ENCODE peak calls at places on chromosomes 3 and 15, in five cellular contexts. J, H, Z, X and M are unnamed samples. For H3K4me1, the result is how much of the 10 kb centered on the place peaks cover.

GRCh38 chr3:123678108-123678511 is 93.3 kb upstream of the HACD2 start:
- DNase-seq in J (no peak), H (peak), Z (no peak), X (peak), M (no peak)

GRCh38 chr3:67998222-67998760 is 343.9 kb upstream of the SUCLG2 start:
- DNase-seq in J (no peak), H (no peak), Z (no peak), X (no peak), M (no peak)

GRCh38 chr15:85545757-85546156 is 165.4 kb downstream of the AKAP13 start:
- DNase-seq in J (no peak), H (no peak), Z (no peak), X (no peak), M (no peak)

GRCh38 chr15:31483053-31483923 is 156.7 kb downstream of the KLF13 start:
- DNase-seq in J (no peak), H (no peak), Z (no peak), X (peak), M (no peak)

GRCh38 chr3:101851072-101851471 is 1.8 kb downstream of the NFKBIZ start:
- DNase-seq in J (no peak), H (no peak), Z (no peak), X (no peak), M (no peak)

GRCh38 chr3:30696403-30696819 is 90.0 kb downstream of the TGFBR2 start:
- DNase-seq in J (no peak), H (no peak), Z (no peak), X (no peak), M (no peak)

GRCh38 chr15:95210436-95210981 is 979.1 kb downstream of the MCTP2 start:
- DNase-seq in J (no peak), H (no peak), Z (no peak), X (no peak), M (no peak)

GRCh38 chr15:87940763-87941162 is 315.8 kb downstream of the NTRK3 start:
- DNase-seq in J (no peak), H (no peak), Z (no peak), X (no peak), M (no peak)

GRCh38 chr3:12663311-12663935 is 494 bp downstream of the RAF1 start:
- DNase-seq in J (peak), H (peak), Z (peak), X (peak), M (no peak)

GRCh38 chr15:64443747-64444621 is 16.4 kb upstream of the ZNF609 start:
- DNase-seq in J (peak), H (peak), Z (no peak), X (peak), M (no peak)

GRCh38 chr15:94526071-94526689 is 294.8 kb downstream of the MCTP2 start:
- DNase-seq in J (no peak), H (no peak), Z (no peak), X (no peak), M (no peak)

GRCh38 chr3:184581331-184582210 is 20.0 kb downstream of the EPHB3 start:
- DNase-seq in J (no peak), H (no peak), Z (peak), X (no peak), M (no peak)

GRCh38 chr15:74132681-74133070 is 2.3 kb downstream of the ISLR2 start:
- DNase-seq in J (no peak), H (no peak), Z (no peak), X (no peak), M (no peak)

GRCh38 chr15:88091444-88092016 is 165.0 kb downstream of the NTRK3 start:
- DNase-seq in J (no peak), H (no peak), Z (no peak), X (no peak), M (no peak)

GRCh38 chr3:124565013-124565412 is 165.2 kb upstream of the UMPS start:
- DNase-seq in J (peak), H (peak), Z (no peak), X (peak), M (no peak)

GRCh38 chr15:77769700-77770099 is 137.0 kb upstream of the LINGO1 start:
- DNase-seq in J (no peak), H (no peak), Z (no peak), X (no peak), M (no peak)

GRCh38 chr15:38563723-38564519 is 693 bp downstream of the RASGRP1 start:
- DNase-seq in J (no peak), H (peak), Z (peak), X (no peak), M (peak)

GRCh38 chr15:63048986-63049665 is 6.6 kb downstream of the TPM1 start:
- DNase-seq in J (peak), H (peak), Z (peak), X (no peak), M (no peak)

GRCh38 chr3:190159902-190160435 is 39.3 kb upstream of the P3H2 start:
- DNase-seq in J (no peak), H (no peak), Z (no peak), X (no peak), M (no peak)

GRCh38 chr3:193662757-193663322 is 69.8 kb downstream of the OPA1 start:
- DNase-seq in J (no peak), H (no peak), Z (no peak), X (no peak), M (no peak)

GRCh38 chr15:56180851-56181250 is 62.8 kb downstream of the RFX7 start:
- DNase-seq in J (no peak), H (no peak), Z (no peak), X (no peak), M (no peak)

GRCh38 chr3:157447026-157447694 is 10.5 kb downstream of the PTX3 start:
- DNase-seq in J (no peak), H (no peak), Z (no peak), X (no peak), M (no peak)

GRCh38 chr15:90471769-90472168 is 58.0 kb upstream of the CRTC3 start:
- DNase-seq in J (no peak), H (no peak), Z (no peak), X (no peak), M (no peak)

GRCh38 chr3:153463895-153464294 is 301.9 kb downstream of the RAP2B start:
- DNase-seq in J (no peak), H (no peak), Z (no peak), X (no peak), M (no peak)

GRCh38 chr3:185537369-185537970 is 14.9 kb downstream of the LIPH start:
- DNase-seq in J (peak), H (peak), Z (no peak), X (no peak), M (no peak)

GRCh38 chr3:160755776-160756304 is at the start of gene PPM1L:
- DNase-seq in J (peak), H (peak), Z (peak), X (peak), M (peak)

GRCh38 chr3:37620071-37620635 is 241.5 kb upstream of the CTDSPL start:
- DNase-seq in J (no peak), H (no peak), Z (no peak), X (no peak), M (no peak)

GRCh38 chr3:25962255-25962654 is 172.4 kb downstream of the OXSM start:
- DNase-seq in J (no peak), H (no peak), Z (no peak), X (no peak), M (no peak)

GRCh38 chr15:97078556-97078955 is 748.1 kb downstream of the NR2F2 start:
- DNase-seq in J (no peak), H (no peak), Z (no peak), X (no peak), M (no peak)

GRCh38 chr15:60993008-60993407 is 236.1 kb downstream of the RORA start:
- DNase-seq in J (no peak), H (peak), Z (no peak), X (no peak), M (no peak)

GRCh38 chr3:121592856-121593702 is at the start of gene FBXO40:
- DNase-seq in J (no peak), H (no peak), Z (no peak), X (no peak), M (no peak)

GRCh38 chr3:153159771-153160397 is 2.1 kb upstream of the RAP2B start:
- DNase-seq in J (no peak), H (no peak), Z (no peak), X (no peak), M (no peak)

GRCh38 chr3:111545349-111545748 is 3.4 kb downstream of the CD96 start:
- DNase-seq in J (no peak), H (no peak), Z (no peak), X (no peak), M (no peak)

GRCh38 chr3:114721864-114722263 is 425.2 kb downstream of the ZBTB20 start:
- DNase-seq in J (no peak), H (no peak), Z (no peak), X (no peak), M (no peak)

GRCh38 chr3:188243124-188243795 is 89.3 kb downstream of the LPP start:
- DNase-seq in J (no peak), H (no peak), Z (no peak), X (no peak), M (no peak)

GRCh38 chr15:81948142-81948709 is 97.6 kb downstream of the MEX3B start:
- DNase-seq in J (no peak), H (no peak), Z (no peak), X (no peak), M (no peak)

GRCh38 chr3:169153614-169154013 is 509.9 kb downstream of the MECOM start:
- DNase-seq in J (no peak), H (no peak), Z (no peak), X (no peak), M (no peak)

GRCh38 chr3:52809821-52810377 is 15.3 kb downstream of the ITIH3 start:
- DNase-seq in J (no peak), H (no peak), Z (no peak), X (no peak), M (no peak)

GRCh38 chr3:52811452-52812011 is 16.9 kb downstream of the ITIH3 start:
- DNase-seq in J (no peak), H (no peak), Z (no peak), X (no peak), M (no peak)

GRCh38 chr3:52813810-52814209 is 16.7 kb downstream of the ITIH4 start:
- DNase-seq in J (no peak), H (no peak), Z (no peak), X (no peak), M (no peak)

GRCh38 chr3:52809149-52809548 is 14.6 kb downstream of the ITIH3 start:
- DNase-seq in J (no peak), H (no peak), Z (no peak), X (no peak), M (no peak)

DNA sequence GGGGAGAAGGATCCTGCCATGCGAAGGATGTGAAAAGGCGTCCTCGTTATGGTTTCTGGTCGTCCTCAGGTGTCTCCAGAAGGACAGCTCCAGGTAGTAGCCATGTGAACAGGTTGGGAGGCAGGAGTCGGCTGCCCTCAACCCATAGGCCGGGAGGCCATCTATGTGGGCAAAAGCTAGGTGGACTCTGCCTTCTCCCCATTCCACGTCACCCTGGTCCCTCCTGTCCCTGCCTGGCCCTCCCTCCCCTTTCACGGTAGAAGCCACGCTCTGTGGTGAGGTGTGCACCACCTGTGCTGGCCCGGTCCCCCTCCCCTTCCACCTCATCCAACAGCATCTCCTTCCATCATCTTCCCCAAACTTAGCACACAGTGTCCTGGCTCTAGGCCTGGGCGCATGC is 16.3 kb downstream of the ITIH3 start:
- DNase-seq in J (no peak), H (no peak), Z (no peak), X (no peak), M (no peak)
- H3K4me1 ChIP-seq in J (under half), H (under half), Z (under half), X (under half), M (under half)

DNA sequence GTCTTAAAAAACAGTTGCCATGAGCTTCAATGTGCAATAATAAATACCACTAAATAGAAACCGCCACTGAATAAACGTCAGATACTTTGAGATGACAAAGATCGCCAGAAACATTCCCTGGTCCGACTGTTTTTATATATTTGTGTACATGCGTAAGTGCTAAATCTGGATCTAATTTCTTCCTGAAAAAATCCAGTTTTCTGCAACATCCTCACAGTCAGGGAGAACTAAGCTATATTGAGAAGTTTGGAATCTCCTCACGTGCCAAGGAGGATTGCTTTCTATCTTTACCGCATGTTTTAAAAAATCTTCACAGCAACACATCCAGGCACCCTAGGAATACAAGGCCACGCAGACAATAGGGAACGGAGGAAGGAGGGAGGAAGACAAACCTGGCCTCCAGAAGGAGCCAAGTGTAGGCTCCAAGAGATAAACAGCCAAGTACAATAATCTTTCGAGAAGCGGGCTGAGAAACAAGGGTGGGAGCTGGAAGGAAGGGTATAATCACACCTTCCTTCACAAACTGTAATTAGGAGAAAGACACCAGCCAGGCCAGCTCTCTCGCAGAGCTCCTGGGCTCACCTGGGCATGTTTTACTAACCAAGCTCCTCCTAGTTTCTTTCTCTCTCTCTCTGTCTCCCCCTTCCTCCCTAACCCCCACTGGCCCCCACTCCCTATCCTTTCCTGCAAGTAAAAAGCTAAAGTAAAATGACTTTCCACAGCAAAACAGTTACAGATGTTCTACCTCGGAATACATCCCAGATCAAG is 5.6 kb downstream of the VGLL4 start:
- DNase-seq in J (no peak), H (peak), Z (no peak), X (no peak), M (no peak)
- H3K4me1 ChIP-seq in J (half or more), H (half or more), Z (half or more), X (under half), M (under half)

DNA sequence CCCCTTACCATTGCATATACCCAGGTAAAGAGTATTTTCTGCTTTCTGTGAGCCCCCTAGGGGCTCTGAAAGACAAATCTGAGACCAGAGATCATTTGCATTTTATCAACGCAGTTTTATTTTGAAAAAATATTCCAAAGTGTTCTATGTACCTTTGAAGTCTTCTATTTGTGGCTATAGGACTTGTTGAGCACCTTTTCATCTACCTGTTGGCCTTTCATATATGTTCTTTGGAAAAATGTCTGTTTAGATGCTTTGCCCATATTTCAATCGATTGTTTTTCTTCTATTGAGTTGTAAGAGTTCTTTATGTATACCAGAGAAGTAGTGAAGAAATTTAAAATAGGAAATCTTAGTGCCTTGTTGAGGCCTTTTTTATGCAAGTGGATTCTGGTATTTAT is 94.0 kb downstream of the LRRC28 start:
- DNase-seq in J (no peak), H (no peak), Z (no peak), X (no peak), M (no peak)
- H3K4me1 ChIP-seq in J (under half), H (under half), Z (under half), X (under half), M (under half)

GRCh38 chr3:186993210-186993782 is 63.0 kb downstream of the ST6GAL1 start:
- DNase-seq in J (no peak), H (no peak), Z (no peak), X (no peak), M (no peak)
- H3K4me1 ChIP-seq in J (under half), H (under half), Z (under half), X (under half), M (under half)

GRCh38 chr15:40339621-40339945 is 1.2 kb downstream of the CCDC9B start:
- DNase-seq in J (no peak), H (no peak), Z (no peak), X (no peak), M (no peak)

GRCh38 chr15:40342421-40343313 is 1.9 kb upstream of the CCDC9B start:
- DNase-seq in J (no peak), H (no peak), Z (no peak), X (no peak), M (no peak)

GRCh38 chr15:40340038-40340739 is 550 bp downstream of the CCDC9B start:
- DNase-seq in J (peak), H (peak), Z (no peak), X (peak), M (no peak)

GRCh38 chr15:40338921-40339620 is 1.7 kb downstream of the CCDC9B start:
- DNase-seq in J (peak), H (peak), Z (no peak), X (peak), M (no peak)

GRCh38 chr15:40340740-40341400 is at the start of gene CCDC9B:
- DNase-seq in J (peak), H (peak), Z (peak), X (peak), M (no peak)
- H3K4me1 ChIP-seq in J (half or more), H (half or more), Z (half or more), X (under half), M (half or more)

GRCh38 chr3:196995027-196995426 is 26.4 kb upstream of the PIGZ start:
- DNase-seq in J (peak), H (no peak), Z (no peak), X (no peak), M (no peak)

GRCh38 chr3:196997311-196997710 is 28.7 kb upstream of the PIGZ start:
- DNase-seq in J (peak), H (no peak), Z (no peak), X (no peak), M (no peak)

GRCh38 chr3:196995646-196996355 is 27.2 kb upstream of the PIGZ start:
- DNase-seq in J (peak), H (no peak), Z (no peak), X (no peak), M (no peak)

GRCh38 chr3:196998966-196999760 is 30.5 kb downstream of the MELTF start:
- DNase-seq in J (peak), H (no peak), Z (no peak), X (no peak), M (no peak)

GRCh38 chr3:196996454-196997265 is 28.0 kb upstream of the PIGZ start:
- DNase-seq in J (peak), H (no peak), Z (no peak), X (no peak), M (no peak)
- H3K4me1 ChIP-seq in J (under half), H (under half), Z (under half), X (under half), M (under half)